ENCODE peak calls at places on chromosomes 7 and 10, in eight cellular contexts. O is SW480; K is activated CD4-positive, alpha-beta T cell treated with anti-CD3 and anti-CD28 coated beads, Interleukin-2, amount 50 U/mL, for 4 hours; W is stimulated activated naive B cell treated with anti-CD40 and anti-IgM and Interleukin-4, amounts not matched to agents 10 μg/mL and 1 μg/mL and 100 μg/mL, for 72 hours; Z is activated CD8-positive, alpha-beta memory T cell treated with anti-CD3 and anti-CD28 coated beads for 24 hours; J is CD4-positive, CD25-positive, alpha-beta regulatory T cell; M is neural crest cell; T is mucosa of gallbladder. D is an unnamed sample.

GRCh38 chr7:26624839-26625238 is 239.6 kb downstream of the SKAP2 start:
- DNase-seq in O (no peak), K (no peak), W (no peak), Z (peak), J (no peak), M (no peak), T (no peak), D (no peak)

GRCh38 chr7:44382459-44383300 is 57.3 kb upstream of the CAMK2B start:
- DNase-seq in O (no peak), K (no peak), W (no peak), Z (peak), J (no peak), M (no peak), T (no peak), D (no peak)

GRCh38 chr7:106035568-106035967 is 72.5 kb downstream of the CDHR3 start:
- DNase-seq in O (no peak), K (no peak), W (no peak), Z (no peak), J (no peak), M (no peak), T (no peak), D (no peak)

GRCh38 chr10:49012603-49013002 is 73.0 kb upstream of the LRRC18 start:
- DNase-seq in O (no peak), K (no peak), W (no peak), Z (no peak), J (no peak), M (no peak), T (no peak), D (no peak)

GRCh38 chr10:43002596-43002995 is 74.3 kb upstream of the RET start:
- DNase-seq in O (no peak), K (no peak), W (no peak), Z (peak), J (no peak), M (no peak), T (no peak), D (no peak)

GRCh38 chr10:14182781-14183180 is 147.9 kb downstream of the FRMD4A start:
- DNase-seq in O (no peak), K (no peak), W (no peak), Z (no peak), J (no peak), M (no peak), T (no peak), D (no peak)

GRCh38 chr7:127807340-127807739 is 155.3 kb downstream of the SND1 start:
- DNase-seq in O (no peak), K (no peak), W (no peak), Z (no peak), J (no peak), M (no peak), T (no peak), D (no peak)

GRCh38 chr10:110414563-110415309 is 83.0 kb upstream of the DUSP5 start:
- DNase-seq in O (peak), K (peak), W (peak), Z (peak), J (peak), M (no peak), T (peak), D (peak)